ENCODE peak calls at places on chromosomes 3 and 15, in seven cellular contexts. B is NCI-H1092 treated with DMSO at 0.1 percent for 48 hours; H is germinal center; K is stimulated activated CD4-positive, alpha-beta T cell treated with anti-CD3 and anti-CD28 coated beads, Interleukin-1b, Interleukin-23, amount 100 ng/mL, for 24 hours; Y is GM04504; Z is amniotic stem cell; P is NCI-H510A. J is an unnamed sample.
A peak's percentile ranks its signal among the peaks of the same experiment; 100 is the strongest.

GRCh38 chr15:90159213-90159612 is 41.9 kb upstream of the SEMA4B start:
- DNase-seq in H (no peak), B (no peak), Z (no peak), P (no peak), K (no peak), Y (no peak), J (no peak)

GRCh38 chr3:160998581-160998980 is 106.6 kb downstream of the B3GALNT1 start:
- DNase-seq in Z (no peak), P (no peak), Y (no peak), B (no peak), K (no peak), H (no peak), J (no peak)

GRCh38 chr3:132616780-132617179 is 19.7 kb downstream of the ACKR4 start:
- DNase-seq in Z (no peak), Y (no peak), H (no peak), B (no peak), K (no peak), P (no peak), J (no peak)

GRCh38 chr15:77295446-77295845 is 124.5 kb downstream of the PEAK1 start:
- DNase-seq in B (no peak), K (no peak), Z (no peak), H (no peak), P (no peak), Y (no peak), J (no peak)

GRCh38 chr3:169071003-169071402 is 592.5 kb downstream of the MECOM start:
- DNase-seq in B (no peak), Z (peak; percentile 38), K (no peak), P (no peak), H (no peak), Y (peak; percentile 50), J (no peak)

GRCh38 chr3:188202358-188203138 is 48.6 kb downstream of the LPP start:
- DNase-seq in P (no peak), B (no peak), Z (no peak), Y (no peak), H (no peak), K (no peak), J (no peak)

GRCh38 chr15:88472225-88472624 is 4.7 kb downstream of the MRPS11 start:
- DNase-seq in Z (no peak), B (no peak), Y (no peak), K (no peak), H (no peak), P (no peak), J (no peak)

GRCh38 chr3:67011414-67012131 is 13.5 kb downstream of the KBTBD8 start:
- DNase-seq in H (no peak), K (no peak), B (no peak), P (no peak), Y (no peak), Z (no peak), J (no peak)

GRCh38 chr3:11240496-11240895 is 31.7 kb upstream of the ATG7 start:
- DNase-seq in H (no peak), Y (no peak), B (no peak), Z (no peak), K (no peak), P (no peak), J (no peak)

GRCh38 chr15:90557147-90557546 is 27.4 kb downstream of the CRTC3 start:
- DNase-seq in H (no peak), P (no peak), Z (no peak), Y (no peak), K (no peak), B (peak; percentile 45), J (no peak)

GRCh38 chr3:105862217-105862616 is 6.6 kb downstream of the CBLB start:
- DNase-seq in P (no peak), H (peak; percentile 72), Y (no peak), K (no peak), Z (no peak), B (no peak), J (no peak)

GRCh38 chr3:54506603-54507002 is 384.3 kb downstream of the CACNA2D3 start:
- DNase-seq in Z (no peak), B (no peak), H (no peak), Y (no peak), K (no peak), P (no peak), J (no peak)

GRCh38 chr3:17136251-17136721 is 251.5 kb downstream of the PLCL2 start:
- DNase-seq in H (no peak), P (no peak), B (no peak), Y (no peak), Z (no peak), K (no peak), J (no peak)

GRCh38 chr3:99645277-99646106 is 7.1 kb downstream of the COL8A1 start:
- DNase-seq in H (no peak), Z (no peak), K (no peak), P (no peak), Y (no peak), B (no peak), J (no peak)

GRCh38 chr3:38111696-38112377 is 25.1 kb downstream of the ACAA1 start:
- DNase-seq in Y (no peak), B (no peak), K (no peak), P (no peak), H (no peak), Z (no peak), J (peak; percentile 38)

GRCh38 chr3:10437995-10438901 is 67.1 kb downstream of the ATP2B2 start:
- DNase-seq in Z (no peak), B (no peak), Y (peak; percentile 17), P (no peak), H (no peak), K (no peak), J (no peak)

GRCh38 chr3:38297947-38298711 is 16.0 kb downstream of the SLC22A14 start:
- DNase-seq in H (no peak), P (no peak), K (no peak), Z (no peak), Y (peak; percentile 6), B (no peak), J (no peak)

GRCh38 chr3:2727566-2728318 is 382.4 kb downstream of the IL5RA start:
- DNase-seq in Y (no peak), B (peak; percentile 75), P (peak; percentile 60), K (no peak), H (no peak), Z (no peak), J (no peak)

GRCh38 chr15:62658498-62658897 is 384.0 kb upstream of the TPM1 start:
- DNase-seq in P (no peak), K (no peak), Z (no peak), Y (no peak), B (no peak), H (no peak), J (no peak)

J was measured in lower lobe of right lung.